ENCODE peak calls at places on chromosome 19, in nine cellular contexts. F, S, E, D, N, C, W, O and X are unnamed samples.

GRCh38 chr19:21474671-21475181 is 30.7 kb upstream of the ZNF429 start:
- DNase-seq in D (peak), N (no peak), S (peak), E (peak), F (peak), C (no peak), O (no peak), W (peak), X (no peak)

GRCh38 chr19:47726467-47726866 is 13.2 kb downstream of the EHD2 start:
- DNase-seq in S (no peak), E (no peak), N (no peak), D (no peak), W (no peak), C (no peak), O (no peak), F (no peak), X (no peak)

GRCh38 chr19:13797870-13798269 is 2.6 kb downstream of the ZSWIM4 start:
- DNase-seq in C (peak), N (no peak), S (no peak), D (no peak), O (no peak), W (no peak), E (peak), F (peak), X (no peak)

GRCh38 chr19:958967-959685 is 25.0 kb upstream of the WDR18 start:
- DNase-seq in D (no peak), E (no peak), W (no peak), S (no peak), F (no peak), C (no peak), O (no peak), N (peak), X (peak)

GRCh38 chr19:2475018-2475701 is 767 bp upstream of the GADD45B start:
- DNase-seq in F (peak), E (no peak), W (peak), O (peak), S (no peak), N (no peak), C (no peak), D (no peak), X (no peak)

GRCh38 chr19:3768748-3769099 is 3.3 kb downstream of the RAX2 start:
- DNase-seq in S (no peak), D (no peak), N (no peak), C (no peak), F (no peak), W (no peak), E (no peak), O (no peak), X (no peak)

GRCh38 chr19:22354665-22355064 is 67.5 kb downstream of the ZNF98 start:
- DNase-seq in N (no peak), F (no peak), O (no peak), D (no peak), S (no peak), C (no peak), E (no peak), W (no peak), X (no peak)

GRCh38 chr19:1205114-1206062 is at the start of gene STK11:
- DNase-seq in E (peak), D (peak), C (peak), N (peak), S (peak), F (peak), O (peak), W (peak), X (peak)

GRCh38 chr19:43752287-43752875 is 2.4 kb downstream of the SMG9 start:
- DNase-seq in E (no peak), W (no peak), N (no peak), S (no peak), O (no peak), D (no peak), F (no peak), C (no peak), X (no peak)

GRCh38 chr19:3075605-3076431 is 13.5 kb upstream of the TLE5 start:
- DNase-seq in N (no peak), F (no peak), D (peak), O (peak), C (no peak), W (peak), S (peak), E (no peak), X (no peak)

GRCh38 chr19:47471733-47472457 is at the start of gene SLC8A2:
- DNase-seq in C (peak), N (peak), E (peak), D (peak), S (peak), W (peak), O (peak), F (peak), X (peak)

GRCh38 chr19:45693168-45693788 is 812 bp downstream of the QPCTL start:
- DNase-seq in D (no peak), F (peak), O (peak), E (peak), W (peak), C (no peak), S (peak), N (peak), X (no peak)

GRCh38 chr19:19334063-19334988 is 13.7 kb downstream of the MAU2 start:
- DNase-seq in F (no peak), W (no peak), D (no peak), C (no peak), E (no peak), S (no peak), N (no peak), O (no peak), X (no peak)

GRCh38 chr19:16067205-16067938 is 8.9 kb upstream of the TPM4 start:
- DNase-seq in W (no peak), O (no peak), N (no peak), F (peak), S (no peak), D (no peak), C (peak), E (peak), X (peak)

GRCh38 chr19:17001603-17002183 is 24.9 kb downstream of the CPAMD8 start:
- DNase-seq in D (peak), O (no peak), C (no peak), F (no peak), W (peak), E (no peak), S (no peak), N (no peak), X (no peak)

GRCh38 chr19:13629687-13630357 is 123.5 kb upstream of the CACNA1A start:
- DNase-seq in N (no peak), O (no peak), D (no peak), C (peak), F (no peak), S (no peak), E (no peak), W (no peak), X (no peak)

GRCh38 chr19:41376241-41376997 is at the start of gene TMEM91:
- DNase-seq in O (no peak), C (no peak), E (no peak), D (no peak), W (no peak), S (no peak), N (no peak), F (peak), X (no peak)

GRCh38 chr19:5719274-5719960 is 529 bp downstream of the LONP1 start:
- DNase-seq in F (no peak), C (no peak), S (no peak), W (no peak), O (no peak), E (no peak), N (no peak), D (no peak), X (no peak)

GRCh38 chr19:46134527-46134926 is 10.0 kb upstream of the IGFL3 start:
- DNase-seq in D (no peak), E (no peak), S (no peak), F (no peak), C (no peak), N (no peak), O (no peak), W (no peak), X (no peak)

GRCh38 chr19:2166741-2167738 is 3.3 kb downstream of the DOT1L start:
- DNase-seq in O (no peak), E (peak), N (peak), W (no peak), C (no peak), F (peak), S (no peak), D (no peak), X (no peak)

GRCh38 chr19:56105090-56105701 is 15.9 kb downstream of the ZNF787 start:
- DNase-seq in D (no peak), E (peak), O (peak), W (peak), S (peak), C (peak), F (peak), N (peak), X (peak)

GRCh38 chr19:576768-577438 is 4.5 kb downstream of the BSG start:
- DNase-seq in W (no peak), S (no peak), F (no peak), O (no peak), N (no peak), E (no peak), D (no peak), C (no peak), X (no peak)

GRCh38 chr19:56838930-56839664 is 1.4 kb downstream of the PEG3 start:
- DNase-seq in D (no peak), E (peak), F (peak), W (no peak), S (no peak), N (no peak), O (no peak), C (peak), X (no peak)

GRCh38 chr19:41801031-41801430 is 4.6 kb downstream of the CEACAM3 start:
- DNase-seq in C (no peak), W (no peak), D (no peak), E (no peak), F (no peak), O (no peak), N (no peak), S (no peak), X (no peak)

GRCh38 chr19:14167594-14168138 is 31.3 kb upstream of the ASF1B start:
- DNase-seq in D (no peak), O (no peak), S (no peak), F (no peak), E (no peak), C (no peak), N (no peak), W (no peak), X (no peak)

GRCh38 chr19:50565984-50566903 is 2.0 kb downstream of the LRRC4B start:
- DNase-seq in N (no peak), F (no peak), W (no peak), E (no peak), S (no peak), D (no peak), O (no peak), C (no peak), X (no peak)

GRCh38 chr19:40614595-40615411 is 13.6 kb downstream of the LTBP4 start:
- DNase-seq in E (peak), O (peak), C (peak), F (peak), W (peak), S (no peak), D (peak), N (no peak), X (peak)

GRCh38 chr19:48149430-48149829 is 20.7 kb downstream of the LIG1 start:
- DNase-seq in S (no peak), O (no peak), N (no peak), W (no peak), F (peak), E (no peak), D (no peak), C (no peak), X (no peak)